ENCODE peak calls at places on chromosome 16, in five cellular contexts. M, X, Z, L and W are unnamed samples.

GRCh38 chr16:12147681-12148479 is 171.3 kb downstream of the SNX29 start:
- DNase-seq in Z (no peak), X (peak), M (no peak), L (no peak), W (no peak)

GRCh38 chr16:49463529-49463928 is 89.9 kb downstream of the C16orf78 start:
- DNase-seq in Z (no peak), L (no peak), M (peak), X (no peak), W (no peak)

GRCh38 chr16:88672776-88673175 is 9.9 kb upstream of the MVD start:
- DNase-seq in Z (no peak), M (no peak), L (no peak), X (no peak), W (no peak)

GRCh38 chr16:80996688-80997138 is 10.0 kb downstream of the CMC2 start:
- DNase-seq in Z (no peak), M (no peak), X (no peak), L (no peak), W (no peak)

GRCh38 chr16:58670177-58670576 is 14.4 kb downstream of the SLC38A7 start:
- DNase-seq in L (no peak), M (no peak), X (no peak), Z (no peak), W (no peak)

GRCh38 chr16:17930280-17930679 is 406.3 kb downstream of the NPIPA8 start:
- DNase-seq in L (no peak), X (no peak), Z (no peak), M (no peak), W (no peak)

GRCh38 chr16:14303182-14303618 is 232.1 kb downstream of the MRTFB start:
- DNase-seq in M (no peak), Z (no peak), X (peak), L (peak), W (no peak)

GRCh38 chr16:27515874-27516353 is 33.8 kb downstream of the GTF3C1 start:
- DNase-seq in L (no peak), Z (peak), X (peak), M (peak), W (peak)

GRCh38 chr16:10597184-10597583 is 16.8 kb upstream of the EMP2 start:
- DNase-seq in Z (no peak), L (no peak), X (no peak), M (no peak), W (no peak)

GRCh38 chr16:63289834-63290460 is 1253.7 kb upstream of the CDH8 start:
- DNase-seq in Z (peak), L (no peak), M (peak), X (peak), W (peak)

GRCh38 chr16:46658925-46659324 is 30.1 kb downstream of the VPS35 start:
- DNase-seq in Z (no peak), L (no peak), X (peak), M (peak), W (no peak)

GRCh38 chr16:70709961-70710360 is 24.1 kb upstream of the MTSS2 start:
- DNase-seq in Z (no peak), L (no peak), X (no peak), M (no peak), W (no peak)

GRCh38 chr16:5024632-5025031 is 9.1 kb downstream of the NAGPA start:
- DNase-seq in M (peak), X (peak), L (peak), Z (peak), W (no peak)

GRCh38 chr16:46568472-46569230 is 52.5 kb downstream of the SHCBP1 start:
- DNase-seq in M (no peak), Z (no peak), L (no peak), X (no peak), W (peak)

GRCh38 chr16:23424292-23424958 is 28.6 kb downstream of the COG7 start:
- DNase-seq in X (no peak), Z (peak), L (no peak), M (no peak), W (no peak)

GRCh38 chr16:80319181-80319580 is 221.6 kb upstream of the DYNLRB2 start:
- DNase-seq in Z (no peak), M (no peak), L (no peak), X (no peak), W (no peak)

GRCh38 chr16:56332464-56333079 is 92.8 kb downstream of the AMFR start:
- DNase-seq in L (peak), X (peak), Z (peak), M (peak), W (peak)

GRCh38 chr16:26050489-26050888 is 358.7 kb downstream of the HS3ST4 start:
- DNase-seq in M (no peak), L (no peak), X (no peak), Z (no peak), W (no peak)

GRCh38 chr16:81526935-81527334 is 82.3 kb downstream of the CMIP start:
- DNase-seq in L (peak), Z (no peak), M (no peak), X (no peak), W (peak)

GRCh38 chr16:2350500-2350899 is 10.0 kb upstream of the ABCA3 start:
- DNase-seq in M (no peak), X (no peak), L (peak), Z (no peak), W (no peak)

GRCh38 chr16:74451951-74452758 is 30.9 kb upstream of the CLEC18B start:
- DNase-seq in M (no peak), L (no peak), X (no peak), Z (no peak), W (no peak)

GRCh38 chr16:64211306-64211705 is 910.6 kb downstream of the CDH11 start:
- DNase-seq in Z (no peak), M (peak), L (no peak), X (no peak), W (no peak)

GRCh38 chr16:27020031-27020430 is 46.7 kb upstream of the C16orf82 start:
- DNase-seq in Z (no peak), M (no peak), X (no peak), L (no peak), W (no peak)

GRCh38 chr16:84897911-84898377 is 78.2 kb downstream of the CRISPLD2 start:
- DNase-seq in Z (no peak), L (no peak), M (no peak), X (peak), W (no peak)

GRCh38 chr16:15055141-15056053 is 477 bp downstream of the NTAN1 start:
- DNase-seq in M (peak), X (peak), L (peak), Z (no peak), W (no peak)

GRCh38 chr16:17357302-17358062 is 113.3 kb downstream of the XYLT1 start:
- DNase-seq in M (no peak), L (no peak), Z (no peak), X (no peak), W (no peak)

GRCh38 chr16:68257906-68258800 is 6.2 kb upstream of the SLC7A6 start:
- DNase-seq in L (no peak), Z (no peak), M (peak), X (peak), W (peak)

GRCh38 chr16:88295526-88296436 is 87.0 kb upstream of the ZNF469 start:
- DNase-seq in Z (no peak), L (no peak), X (peak), M (no peak), W (peak)

GRCh38 chr16:87143661-87144121 is 173.5 kb downstream of the C16orf95 start:
- DNase-seq in L (no peak), X (no peak), Z (no peak), M (no peak), W (no peak)